ENCODE peak calls at places on chromosomes 11 and 22, in four cellular contexts. W, I, L and R are unnamed samples.

GRCh38 chr11:32851251-32851650 is 21.5 kb downstream of the PRRG4 start:
- DNase-seq in W (no peak), I (no peak), L (no peak), R (no peak)

GRCh38 chr22:41976070-41976901 is 7.0 kb downstream of the SEPTIN3 start:
- DNase-seq in W (no peak), I (no peak), L (peak), R (peak)

GRCh38 chr11:6319879-6320410 is 356 bp downstream of the CAVIN3 start:
- DNase-seq in W (peak), I (peak), L (peak), R (peak)

GRCh38 chr11:61482513-61482912 is 26.0 kb upstream of the LRRC10B start:
- DNase-seq in W (no peak), I (no peak), L (no peak), R (no peak)

GRCh38 chr22:44026630-44027511 is 2.8 kb downstream of the PARVB start:
- DNase-seq in W (peak), I (peak), L (peak), R (no peak)

GRCh38 chr11:109648804-109649203 is 226.8 kb downstream of the C11orf87 start:
- DNase-seq in W (no peak), I (no peak), L (no peak), R (no peak)

GRCh38 chr11:8290122-8290810 is 26.6 kb upstream of the LMO1 start:
- DNase-seq in W (no peak), I (no peak), L (no peak), R (no peak)

GRCh38 chr11:12411806-12412727 is 34.7 kb downstream of the PARVA start:
- DNase-seq in W (peak), I (peak), L (no peak), R (peak)

GRCh38 chr11:35274909-35275807 is 136.2 kb downstream of the CD44 start:
- DNase-seq in W (peak), I (no peak), L (peak), R (peak)

GRCh38 chr11:119470316-119471266 is 47.6 kb upstream of the THY1 start:
- DNase-seq in W (peak), I (peak), L (no peak), R (peak)

GRCh38 chr11:82898242-82898641 is 2.0 kb downstream of the PRCP start:
- DNase-seq in W (no peak), I (no peak), L (no peak), R (no peak)
- H3K4me3 ChIP-seq in W (no peak), I (no peak), L (no peak), R (no peak)

GRCh38 chr22:48382197-48382596 is 1445.5 kb downstream of the BRD1 start:
- DNase-seq in W (no peak), I (no peak), L (no peak), R (no peak)
- TF ChIP-seq CTCF in W (no peak), I (no peak), L (no peak), R (no peak)

GRCh38 chr22:46815896-46816721 is 53.7 kb downstream of the TBC1D22A start:
- DNase-seq in W (no peak), I (peak), L (peak), R (no peak)
- H3K4me3 ChIP-seq in W (no peak), I (no peak), L (no peak), R (no peak)

GRCh38 chr11:36818410-36818809 is 220.4 kb upstream of the RAG2 start:
- DNase-seq in W (no peak), I (no peak), L (no peak), R (peak)
- TF ChIP-seq CTCF in W (no peak), I (peak), L (peak), R (peak)

GRCh38 chr11:64009710-64010109 is 23.5 kb downstream of the OTUB1 start:
- DNase-seq in W (no peak), I (no peak), L (no peak), R (no peak)

GRCh38 chr11:64009234-64009633 is 23.0 kb downstream of the OTUB1 start:
- DNase-seq in W (no peak), I (no peak), L (no peak), R (no peak)

GRCh38 chr11:64007629-64008282 is 21.5 kb downstream of the OTUB1 start:
- DNase-seq in W (peak), I (peak), L (peak), R (peak)

GRCh38 chr11:64007160-64007628 is 21.0 kb downstream of the OTUB1 start:
- DNase-seq in W (peak), I (peak), L (no peak), R (no peak)

DNA sequence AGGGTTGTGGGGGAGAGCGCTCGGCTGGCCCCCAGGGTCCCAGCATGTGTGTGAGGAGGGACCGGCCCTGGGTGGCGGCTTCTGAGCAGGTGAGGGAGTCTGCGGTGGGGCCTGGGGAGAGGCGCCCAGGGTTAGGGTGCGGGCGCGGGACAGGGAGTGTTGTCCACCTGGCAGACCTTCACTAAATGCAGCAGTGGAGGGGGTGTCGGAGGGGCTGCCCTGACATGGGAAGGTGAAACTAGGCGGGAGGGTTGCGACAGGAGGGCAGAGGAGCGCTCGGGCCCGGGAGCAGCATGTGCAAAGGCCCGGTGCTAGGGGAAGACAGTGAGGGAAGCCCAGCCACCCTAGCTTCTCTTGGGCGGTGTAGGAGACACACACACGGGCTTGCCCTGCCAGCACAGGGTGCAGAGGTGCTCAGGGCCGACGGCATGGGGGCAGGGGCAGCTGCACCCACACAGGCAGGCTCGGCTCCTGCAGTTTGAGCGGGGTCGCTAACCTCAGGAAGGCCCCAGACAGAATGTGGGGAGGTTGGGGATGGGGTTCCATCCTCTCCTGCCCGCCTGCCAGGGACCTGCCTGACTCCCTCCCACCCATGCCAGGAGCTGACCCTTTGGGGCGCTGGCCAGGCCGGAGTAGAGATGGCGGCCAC is 22.2 kb downstream of the OTUB1 start:
- DNase-seq in W (no peak), I (no peak), L (no peak), R (no peak)
- H3K4me3 ChIP-seq in W (no peak), I (no peak), L (peak), R (no peak)

DNA sequence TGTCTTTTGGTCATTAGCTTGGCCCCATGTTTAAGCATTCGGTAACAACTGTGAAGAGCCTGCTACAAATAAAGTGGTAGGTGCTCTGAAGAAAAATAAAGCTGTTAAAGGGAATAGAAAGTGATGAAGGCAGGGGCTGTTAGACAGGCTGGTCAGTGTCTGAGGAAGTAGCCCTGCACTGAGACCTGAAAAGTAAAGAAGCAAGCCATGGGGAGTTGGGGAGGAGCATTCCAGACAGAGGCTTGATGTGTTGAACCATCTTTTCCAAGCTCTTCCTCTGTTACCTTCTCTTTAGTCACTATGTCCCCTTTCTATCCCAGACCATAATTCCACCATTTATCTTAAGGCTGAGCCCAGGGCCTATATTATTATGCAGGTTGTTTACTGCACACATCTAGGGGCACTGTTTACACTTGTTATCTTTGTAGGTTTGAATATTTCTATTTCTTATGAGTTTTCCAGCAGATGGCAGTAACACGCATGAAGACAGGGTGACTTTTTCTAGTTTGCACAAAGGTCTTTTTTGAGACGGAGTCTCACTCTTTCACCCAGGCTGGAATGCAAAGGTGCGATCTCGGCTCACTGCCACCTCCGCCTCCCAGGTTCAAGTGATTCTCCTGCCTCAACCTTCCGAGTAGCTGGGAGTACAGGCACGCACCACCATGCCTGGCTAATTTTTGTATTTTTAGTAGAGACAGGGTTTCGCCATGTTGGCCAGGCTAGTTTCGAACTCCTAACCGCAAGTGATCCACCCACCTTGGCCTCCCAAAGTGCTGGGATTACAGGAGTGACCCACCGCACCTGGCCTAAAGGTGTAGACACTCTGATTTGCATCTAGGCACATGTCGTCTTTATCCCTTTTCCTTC is 23.0 kb downstream of the ZFTA start:
- DNase-seq in W (no peak), I (no peak), L (no peak), R (no peak)
- TF ChIP-seq CTCF in W (no peak), I (peak), L (no peak), R (peak)